ENCODE peak calls at places on chromosome 6, in four cellular contexts. B is HepG2, E is K562, K is GM12878. W is an unnamed sample.

GRCh38 chr6:170233304-170234205 is 57.3 kb downstream of the DLL1 start:
- DNase-seq in B (no peak), E (no peak), K (no peak), W (no peak)

GRCh38 chr6:111781055-111781708 is 92.1 kb downstream of the FYN start:
- DNase-seq in B (no peak), E (peak; percentile 48), K (no peak), W (no peak)

GRCh38 chr6:85126448-85127178 is 323.3 kb upstream of the NT5E start:
- DNase-seq in B (peak; percentile 52), E (peak; percentile 56), K (no peak), W (peak; percentile 78)

GRCh38 chr6:21386744-21387143 is 206.8 kb upstream of the SOX4 start:
- DNase-seq in B (peak; percentile 64), E (peak; percentile 18), K (no peak), W (no peak)

GRCh38 chr6:21987501-21987957 is 309.3 kb downstream of the PRL start:
- DNase-seq in B (peak; percentile 5), E (peak; percentile 77), K (peak; percentile 11), W (peak; percentile 63)

GRCh38 chr6:143575440-143575839 is 63.9 kb upstream of the FUCA2 start:
- DNase-seq in B (peak; percentile 83), E (peak; percentile 85), K (peak; percentile 27), W (peak; percentile 84)

GRCh38 chr6:28673417-28673799 is 147.7 kb downstream of the GPX5 start:
- DNase-seq in B (no peak), E (no peak), K (no peak), W (no peak)

GRCh38 chr6:109118337-109118736 is 23.0 kb downstream of the CEP57L1 start:
- DNase-seq in B (no peak), E (no peak), K (no peak), W (no peak)

GRCh38 chr6:4114123-4114522 is 21.3 kb downstream of the ECI2 start:
- DNase-seq in B (no peak), E (no peak), K (no peak), W (no peak)

GRCh38 chr6:3286641-3287171 is 28.0 kb downstream of the PSMG4 start:
- DNase-seq in B (no peak), E (no peak), K (no peak), W (no peak)

GRCh38 chr6:83781506-83781905 is 71.7 kb upstream of the RIPPLY2 start:
- DNase-seq in B (no peak), E (no peak), K (no peak), W (no peak)

GRCh38 chr6:39361657-39362486 is 39.4 kb upstream of the KCNK16 start:
- DNase-seq in B (peak; percentile 45), E (peak; percentile 77), K (no peak), W (peak; percentile 83)

GRCh38 chr6:109455161-109455501 is 441 bp downstream of the MICAL1 start:
- DNase-seq in B (no peak), E (no peak), K (no peak), W (no peak)

GRCh38 chr6:152836523-152836922 is 85.9 kb downstream of the VIP start:
- DNase-seq in B (no peak), E (no peak), K (no peak), W (no peak)

GRCh38 chr6:138597336-138597735 is 98.0 kb upstream of the NHSL1 start:
- DNase-seq in B (no peak), E (no peak), K (no peak), W (no peak)

GRCh38 chr6:106133040-106133439 is 46.9 kb downstream of the PRDM1 start:
- DNase-seq in B (no peak), E (no peak), K (no peak), W (no peak)

GRCh38 chr6:30556006-30556713 is at the start of gene GNL1:
- DNase-seq in B (peak; percentile 94), E (peak; percentile 98), K (peak; percentile 79), W (peak; percentile 85)

GRCh38 chr6:10852281-10852965 is 14.1 kb upstream of the MAK start:
- DNase-seq in B (no peak), E (no peak), K (no peak), W (no peak)

GRCh38 chr6:10843554-10843953 is 5.2 kb upstream of the MAK start:
- DNase-seq in B (no peak), E (no peak), K (no peak), W (no peak)

GRCh38 chr6:10850728-10851127 is 12.4 kb upstream of the MAK start:
- DNase-seq in B (no peak), E (peak; percentile 51), K (no peak), W (peak; percentile 27)

DNA sequence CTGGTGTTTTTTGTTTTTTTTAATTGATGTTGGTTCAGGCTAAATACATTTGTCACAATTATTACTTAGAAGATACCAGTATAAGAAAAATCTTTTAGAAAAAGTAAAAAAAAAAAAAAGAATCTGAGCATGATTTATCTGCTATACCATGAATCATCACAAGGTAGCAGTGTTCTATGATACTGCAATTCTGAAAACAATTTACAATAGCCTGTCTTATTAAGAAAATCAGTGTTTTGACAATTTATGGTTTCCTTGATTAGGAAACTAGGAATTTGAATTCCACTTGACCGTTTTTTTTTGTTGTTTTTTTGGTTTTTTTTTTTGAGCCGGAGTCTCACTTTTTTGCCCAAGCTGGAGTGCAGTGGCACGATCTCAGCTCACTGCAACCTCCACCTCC is 9.3 kb upstream of the MAK start:
- DNase-seq in B (no peak), E (no peak), K (no peak), W (no peak)
- TF ChIP-seq FOXK2 in B (no peak), E (no peak), K (no peak), W (no peak)

DNA sequence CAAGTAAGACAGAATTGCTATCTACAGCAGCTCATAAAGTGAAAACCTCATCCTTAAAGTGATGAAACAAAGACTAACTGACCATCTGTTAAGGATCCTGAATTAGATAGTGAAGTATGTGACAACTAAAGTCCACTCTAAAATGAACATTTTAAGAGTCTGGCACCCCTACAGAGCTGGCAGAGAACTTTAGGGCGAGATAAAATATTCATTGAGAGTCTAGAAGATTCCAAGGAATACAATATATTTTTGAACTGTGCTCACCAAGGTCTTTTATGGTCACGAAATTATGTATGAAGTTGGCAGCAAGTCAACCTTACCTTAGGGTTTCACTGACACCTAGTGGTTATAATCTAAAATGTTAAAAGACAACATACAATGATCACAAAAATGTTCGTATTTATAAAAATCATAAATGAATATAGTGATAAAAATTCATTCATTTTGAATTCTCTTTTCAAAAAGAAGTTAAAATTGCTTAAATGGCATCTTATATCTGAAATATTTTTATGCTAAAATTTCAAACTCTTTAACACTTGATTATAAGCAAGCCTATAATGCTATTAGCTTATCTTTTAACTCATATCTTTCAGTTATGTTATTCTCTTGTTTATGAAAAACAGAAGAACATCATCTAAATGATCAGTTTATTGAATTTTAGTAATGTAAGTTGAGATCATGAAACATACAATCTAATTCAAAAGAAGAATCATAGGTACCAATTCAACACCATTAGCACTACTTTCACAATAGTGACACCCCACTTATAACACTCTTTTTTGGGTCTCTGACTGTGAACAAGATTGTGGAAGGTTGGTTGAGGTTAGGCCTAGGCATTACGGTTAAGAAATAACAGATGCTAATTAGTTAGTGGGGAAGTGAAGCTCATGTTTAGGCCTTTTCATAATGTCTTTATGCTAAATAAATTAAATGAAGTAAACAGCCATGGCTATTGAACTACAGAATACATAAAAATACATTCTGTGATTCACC is 27.5 kb downstream of the RSPH3 start:
- DNase-seq in B (peak; percentile 47), E (peak; percentile 49), K (peak; percentile 31), W (peak; percentile 44)
- TF ChIP-seq SP1 in B (no peak), E (no peak), K (no peak), W (no peak)

GRCh38 chr6:32947552-32948465 is 5.1 kb downstream of the HLA-DMA start:
- DNase-seq in B (peak; percentile 58), E (peak; percentile 48), K (peak; percentile 56), W (peak; percentile 59)
- TF ChIP-seq FOXM1 in B (no peak), E (no peak), K (no peak), W (no peak)

GRCh38 chr6:45105170-45105820 is 222.8 kb upstream of the RUNX2 start:
- DNase-seq in B (no peak), E (no peak), K (no peak), W (no peak)
- TF ChIP-seq FOXK2 in B (no peak), E (no peak), K (no peak), W (no peak)

DNA sequence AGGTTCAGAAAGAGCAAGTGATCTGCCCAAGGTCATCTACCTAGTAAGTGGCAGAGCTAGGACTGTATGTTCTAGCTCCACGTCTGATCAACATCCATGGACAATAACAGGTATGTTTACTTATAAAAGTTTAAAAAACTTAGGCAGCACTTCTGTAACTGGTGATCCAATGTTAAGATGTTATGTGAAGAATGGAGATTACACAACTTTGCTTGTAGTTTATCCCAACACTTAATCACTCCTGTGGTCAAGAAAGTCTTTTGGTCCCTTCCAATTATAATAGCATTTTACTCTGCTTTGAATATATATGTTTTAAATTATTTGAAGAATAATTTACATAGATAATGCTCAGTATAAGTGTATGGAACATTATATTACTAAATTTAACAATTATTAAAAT is 4.8 kb downstream of the FBXO30 start:
- DNase-seq in B (no peak), E (no peak), K (no peak), W (no peak)
- TF ChIP-seq SP1 in B (no peak), E (no peak), K (no peak), W (no peak)

GRCh38 chr6:150343434-150343833 is 25.4 kb upstream of the IYD start:
- DNase-seq in B (no peak), E (no peak), K (no peak), W (no peak)
- TF ChIP-seq FOXM1 in B (no peak), E (no peak), K (no peak), W (no peak)

GRCh38 chr6:41489284-41489851 is 56.8 kb upstream of the FOXP4 start:
- DNase-seq in B (no peak), E (no peak), K (no peak), W (no peak)
- TF ChIP-seq FOXK2 in B (no peak), E (no peak), K (no peak), W (no peak)

W was measured in HEK293T.